ENCODE peak calls at places on chromosomes 2 and 18, in seven cellular contexts. One of them, this sample, is unnamed.
A peak's percentile ranks its signal among the peaks of the same experiment; 100 is the strongest.

GRCh38 chr2:33616873-33617272 is 17.8 kb upstream of the FAM98A start:
- DNase-seq in Caco-2: no peak
- DNase-seq in lower lobe of right lung: no peak
- DNase-seq in sigmoid colon: no peak
- DNase-seq in IMR-90: peak; percentile 3
- DNase-seq in right cardiac atrium: no peak
- DNase-seq in tibial artery: no peak
- DNase-seq in this sample: no peak

GRCh38 chr2:237669628-237670351 is 42.4 kb downstream of the LRRFIP1 start:
- DNase-seq in Caco-2: no peak
- DNase-seq in lower lobe of right lung: no peak
- DNase-seq in sigmoid colon: peak; percentile 94
- DNase-seq in IMR-90: peak; percentile 100
- DNase-seq in right cardiac atrium: peak; percentile 85
- DNase-seq in tibial artery: peak; percentile 78
- DNase-seq in this sample: peak; percentile 99

GRCh38 chr2:74536166-74536950 is 6.6 kb downstream of the HTRA2 start:
- DNase-seq in Caco-2: no peak
- DNase-seq in lower lobe of right lung: no peak
- DNase-seq in sigmoid colon: no peak
- DNase-seq in IMR-90: no peak
- DNase-seq in right cardiac atrium: no peak
- DNase-seq in tibial artery: no peak
- DNase-seq in this sample: no peak

GRCh38 chr2:43008388-43008787 is 216.0 kb upstream of the HAAO start:
- DNase-seq in Caco-2: peak; percentile 1
- DNase-seq in lower lobe of right lung: no peak
- DNase-seq in sigmoid colon: no peak
- DNase-seq in IMR-90: no peak
- DNase-seq in right cardiac atrium: no peak
- DNase-seq in tibial artery: no peak
- DNase-seq in this sample: no peak

GRCh38 chr2:120415728-120416509 is 70.0 kb downstream of the INHBB start:
- DNase-seq in Caco-2: no peak
- DNase-seq in lower lobe of right lung: no peak
- DNase-seq in sigmoid colon: no peak
- DNase-seq in IMR-90: no peak
- DNase-seq in right cardiac atrium: peak; percentile 25
- DNase-seq in tibial artery: no peak
- DNase-seq in this sample: no peak

GRCh38 chr2:159562248-159562647 is 54.1 kb downstream of the BAZ2B start:
- DNase-seq in Caco-2: no peak
- DNase-seq in lower lobe of right lung: no peak
- DNase-seq in sigmoid colon: no peak
- DNase-seq in IMR-90: peak; percentile 47
- DNase-seq in right cardiac atrium: no peak
- DNase-seq in tibial artery: no peak
- DNase-seq in this sample: no peak

GRCh38 chr2:42748846-42749245 is 15.1 kb downstream of the OXER1 start:
- DNase-seq in Caco-2: no peak
- DNase-seq in lower lobe of right lung: no peak
- DNase-seq in sigmoid colon: no peak
- DNase-seq in IMR-90: no peak
- DNase-seq in right cardiac atrium: no peak
- DNase-seq in tibial artery: no peak
- DNase-seq in this sample: no peak

GRCh38 chr2:64277101-64277849 is 133.1 kb upstream of the PELI1 start:
- DNase-seq in Caco-2: no peak
- DNase-seq in lower lobe of right lung: no peak
- DNase-seq in sigmoid colon: no peak
- DNase-seq in IMR-90: no peak
- DNase-seq in right cardiac atrium: no peak
- DNase-seq in tibial artery: no peak
- DNase-seq in this sample: no peak

GRCh38 chr18:33440011-33440383 is 524 bp downstream of the CCDC178 start:
- DNase-seq in Caco-2: no peak
- DNase-seq in lower lobe of right lung: no peak
- DNase-seq in sigmoid colon: peak; percentile 66
- DNase-seq in IMR-90: peak; percentile 60
- DNase-seq in right cardiac atrium: peak; percentile 74
- DNase-seq in tibial artery: peak; percentile 22
- DNase-seq in this sample: peak; percentile 64

GRCh38 chr2:225670111-225670974 is 270.8 kb downstream of the NYAP2 start:
- DNase-seq in Caco-2: no peak
- DNase-seq in lower lobe of right lung: no peak
- DNase-seq in sigmoid colon: no peak
- DNase-seq in IMR-90: peak; percentile 74
- DNase-seq in right cardiac atrium: no peak
- DNase-seq in tibial artery: no peak
- DNase-seq in this sample: peak; percentile 78

GRCh38 chr2:172200495-172201085 is 97.9 kb upstream of the DLX2 start:
- DNase-seq in Caco-2: no peak
- DNase-seq in lower lobe of right lung: no peak
- DNase-seq in sigmoid colon: no peak
- DNase-seq in IMR-90: peak; percentile 59
- DNase-seq in right cardiac atrium: no peak
- DNase-seq in tibial artery: no peak
- DNase-seq in this sample: no peak

GRCh38 chr2:222919841-222920609 is 59.2 kb downstream of the ACSL3 start:
- DNase-seq in Caco-2: no peak
- DNase-seq in lower lobe of right lung: no peak
- DNase-seq in sigmoid colon: no peak
- DNase-seq in IMR-90: peak; percentile 96
- DNase-seq in right cardiac atrium: no peak
- DNase-seq in tibial artery: no peak
- DNase-seq in this sample: peak; percentile 76

GRCh38 chr2:101140978-101141655 is 10.1 kb downstream of the TBC1D8 start:
- DNase-seq in Caco-2: no peak
- DNase-seq in lower lobe of right lung: no peak
- DNase-seq in sigmoid colon: no peak
- DNase-seq in IMR-90: peak; percentile 9
- DNase-seq in right cardiac atrium: no peak
- DNase-seq in tibial artery: no peak
- DNase-seq in this sample: no peak

GRCh38 chr18:45682181-45682580 is 41.8 kb upstream of the SLC14A1 start:
- DNase-seq in Caco-2: no peak
- DNase-seq in lower lobe of right lung: no peak
- DNase-seq in sigmoid colon: no peak
- DNase-seq in IMR-90: no peak
- DNase-seq in right cardiac atrium: no peak
- DNase-seq in tibial artery: no peak
- DNase-seq in this sample: no peak

GRCh38 chr2:170587937-170588336 is 127.2 kb upstream of the SP5 start:
- DNase-seq in Caco-2: no peak
- DNase-seq in lower lobe of right lung: no peak
- DNase-seq in sigmoid colon: no peak
- DNase-seq in IMR-90: no peak
- DNase-seq in right cardiac atrium: no peak
- DNase-seq in tibial artery: no peak
- DNase-seq in this sample: no peak

DNA sequence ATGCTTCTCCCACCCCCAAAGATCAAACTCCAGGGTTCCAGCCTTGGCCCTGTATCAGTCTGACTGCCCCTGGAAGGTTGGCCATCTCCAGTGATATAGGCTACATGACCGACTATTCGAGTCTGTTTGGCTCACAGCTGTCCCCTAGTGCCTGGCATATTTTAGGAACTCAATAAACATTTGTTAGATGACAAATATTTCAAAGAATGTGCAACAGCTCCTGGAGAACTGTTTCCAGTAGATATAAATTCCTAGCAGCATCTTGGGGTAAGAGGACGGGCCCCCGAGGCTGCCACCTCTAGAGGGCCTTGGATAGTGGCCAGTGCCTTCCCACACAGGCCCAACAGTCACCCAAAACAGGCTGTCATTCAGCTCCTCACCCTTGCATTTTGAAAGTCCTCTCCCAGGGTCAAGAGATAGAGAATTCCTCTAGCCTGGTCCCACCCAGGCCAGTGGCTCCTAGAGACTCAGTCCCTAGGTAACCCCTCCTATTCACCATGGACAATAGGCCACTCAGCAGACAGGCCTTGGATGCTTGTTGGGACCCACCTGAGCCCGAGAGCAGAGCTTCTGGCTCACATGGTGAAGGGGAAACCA is 45.1 kb upstream of the ATP6V1B1 start:
- DNase-seq in Caco-2: no peak
- DNase-seq in lower lobe of right lung: no peak
- DNase-seq in sigmoid colon: no peak
- DNase-seq in IMR-90: no peak
- DNase-seq in right cardiac atrium: no peak
- DNase-seq in tibial artery: no peak
- DNase-seq in this sample: no peak
- H3K27me3 ChIP-seq in Caco-2: no peaks in the 10 kb centered on the region
- H3K27me3 ChIP-seq in lower lobe of right lung: peaks cover 96% of the 10 kb centered on the region
- H3K27me3 ChIP-seq in sigmoid colon: peaks cover 38% of the 10 kb centered on the region
- H3K27me3 ChIP-seq in IMR-90: peaks cover 93% of the 10 kb centered on the region
- H3K27me3 ChIP-seq in right cardiac atrium: no peaks in the 10 kb centered on the region
- H3K27me3 ChIP-seq in tibial artery: peaks cover 75% of the 10 kb centered on the region
- H3K27me3 ChIP-seq in this sample: peaks cover 100% of the 10 kb centered on the region

GRCh38 chr2:176130917-176131616 is 1.6 kb downstream of the HOXD8 start:
- DNase-seq in Caco-2: no peak
- DNase-seq in lower lobe of right lung: no peak
- DNase-seq in sigmoid colon: peak; percentile 20
- DNase-seq in IMR-90: no peak
- DNase-seq in right cardiac atrium: no peak
- DNase-seq in tibial artery: no peak
- DNase-seq in this sample: no peak
- H3K27me3 ChIP-seq in Caco-2: peaks cover 17% of the 10 kb centered on the region
- H3K27me3 ChIP-seq in lower lobe of right lung: peaks cover 95% of the 10 kb centered on the region
- H3K27me3 ChIP-seq in sigmoid colon: peaks cover 11% of the 10 kb centered on the region
- H3K27me3 ChIP-seq in IMR-90: peaks cover 86% of the 10 kb centered on the region
- H3K27me3 ChIP-seq in right cardiac atrium: peaks cover 14% of the 10 kb centered on the region
- H3K27me3 ChIP-seq in tibial artery: peaks cover 43% of the 10 kb centered on the region
- H3K27me3 ChIP-seq in this sample: peaks cover 100% of the 10 kb centered on the region

GRCh38 chr2:233234996-233235395 is 16.5 kb upstream of the ATG16L1 start:
- DNase-seq in Caco-2: no peak
- DNase-seq in lower lobe of right lung: no peak
- DNase-seq in sigmoid colon: no peak
- DNase-seq in IMR-90: no peak
- DNase-seq in right cardiac atrium: no peak
- DNase-seq in tibial artery: no peak
- DNase-seq in this sample: no peak

GRCh38 chr2:233234264-233234663 is 17.2 kb upstream of the ATG16L1 start:
- DNase-seq in Caco-2: no peak
- DNase-seq in lower lobe of right lung: no peak
- DNase-seq in sigmoid colon: no peak
- DNase-seq in IMR-90: no peak
- DNase-seq in right cardiac atrium: no peak
- DNase-seq in tibial artery: no peak
- DNase-seq in this sample: no peak

GRCh38 chr2:233235977-233236376 is 15.5 kb upstream of the ATG16L1 start:
- DNase-seq in Caco-2: no peak
- DNase-seq in lower lobe of right lung: no peak
- DNase-seq in sigmoid colon: no peak
- DNase-seq in IMR-90: no peak
- DNase-seq in right cardiac atrium: no peak
- DNase-seq in tibial artery: no peak
- DNase-seq in this sample: no peak

GRCh38 chr2:233233618-233234230 is 17.7 kb upstream of the ATG16L1 start:
- DNase-seq in Caco-2: no peak
- DNase-seq in lower lobe of right lung: no peak
- DNase-seq in sigmoid colon: no peak
- DNase-seq in IMR-90: no peak
- DNase-seq in right cardiac atrium: no peak
- DNase-seq in tibial artery: no peak
- DNase-seq in this sample: no peak

DNA sequence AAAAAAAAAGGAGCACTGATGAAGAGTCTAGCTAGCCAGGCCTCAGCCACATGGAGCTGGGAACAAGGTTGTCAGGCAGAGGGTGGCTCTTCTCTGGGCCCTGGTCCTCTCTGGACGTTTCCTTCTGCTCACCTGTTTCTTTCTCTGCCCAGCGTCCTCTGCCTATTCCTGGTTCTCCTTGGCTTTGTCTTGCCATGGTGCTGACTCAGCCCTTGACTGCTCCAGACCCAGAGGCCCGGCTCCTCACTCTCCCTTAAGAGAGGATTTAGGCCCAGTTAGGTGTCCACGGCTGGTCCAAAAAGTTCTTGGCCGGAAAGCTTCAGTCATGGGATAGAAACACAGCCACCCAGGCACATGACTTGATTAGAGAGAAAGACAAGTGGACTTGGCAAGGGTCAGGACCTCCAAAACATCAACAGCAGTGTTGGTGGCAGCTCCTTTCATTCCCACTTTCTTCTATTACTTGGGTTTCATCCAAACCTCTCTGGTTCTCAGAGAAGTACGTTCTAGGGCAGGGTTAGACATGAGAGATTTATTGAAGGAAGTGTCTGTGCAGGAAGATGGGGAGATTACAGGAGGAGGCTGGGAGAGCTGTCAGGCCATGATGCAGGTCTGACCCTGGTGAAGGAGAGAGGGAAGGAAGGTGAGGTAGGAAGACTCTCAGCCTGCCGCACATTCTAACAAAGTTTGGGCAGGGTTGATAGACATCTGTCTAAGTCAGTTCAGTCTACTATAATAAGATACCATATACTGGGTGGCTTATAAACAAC is 14.5 kb upstream of the ATG16L1 start:
- DNase-seq in Caco-2: no peak
- DNase-seq in lower lobe of right lung: no peak
- DNase-seq in sigmoid colon: no peak
- DNase-seq in IMR-90: no peak
- DNase-seq in right cardiac atrium: no peak
- DNase-seq in tibial artery: no peak
- DNase-seq in this sample: no peak
- H3K27me3 ChIP-seq in Caco-2: no peaks in the 10 kb centered on the region
- H3K27me3 ChIP-seq in lower lobe of right lung: no peaks in the 10 kb centered on the region
- H3K27me3 ChIP-seq in sigmoid colon: no peaks in the 10 kb centered on the region
- H3K27me3 ChIP-seq in IMR-90: peaks cover 9% of the 10 kb centered on the region
- H3K27me3 ChIP-seq in right cardiac atrium: no peaks in the 10 kb centered on the region
- H3K27me3 ChIP-seq in tibial artery: no peaks in the 10 kb centered on the region
- H3K27me3 ChIP-seq in this sample: no peaks in the 10 kb centered on the region

DNA sequence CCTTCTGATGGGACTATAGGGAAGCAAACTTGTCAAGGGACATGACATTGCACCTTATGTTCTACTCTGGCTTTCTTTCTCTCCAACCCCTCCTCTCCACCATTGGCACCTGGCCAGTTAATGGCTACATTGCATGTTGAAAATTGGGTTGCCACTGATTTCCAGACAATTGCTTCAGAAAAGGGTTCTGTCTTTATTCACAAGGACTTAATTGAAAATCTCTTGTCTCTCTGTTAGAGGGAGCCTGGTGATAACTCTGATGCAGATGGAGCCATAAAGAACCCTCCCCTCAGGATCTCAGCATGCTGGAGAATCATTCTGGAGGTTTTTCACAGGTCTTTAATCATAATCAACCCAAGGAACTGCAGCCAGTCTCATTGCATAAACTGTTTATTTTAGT is 316.9 kb downstream of the RIT2 start:
- DNase-seq in Caco-2: no peak
- DNase-seq in lower lobe of right lung: no peak
- DNase-seq in sigmoid colon: no peak
- DNase-seq in IMR-90: no peak
- DNase-seq in right cardiac atrium: no peak
- DNase-seq in tibial artery: no peak
- DNase-seq in this sample: no peak
- H3K27me3 ChIP-seq in Caco-2: no peaks in the 10 kb centered on the region
- H3K27me3 ChIP-seq in lower lobe of right lung: no peaks in the 10 kb centered on the region
- H3K27me3 ChIP-seq in sigmoid colon: no peaks in the 10 kb centered on the region
- H3K27me3 ChIP-seq in IMR-90: no peaks in the 10 kb centered on the region
- H3K27me3 ChIP-seq in right cardiac atrium: no peaks in the 10 kb centered on the region
- H3K27me3 ChIP-seq in tibial artery: no peaks in the 10 kb centered on the region
- H3K27me3 ChIP-seq in this sample: no peaks in the 10 kb centered on the region

GRCh38 chr2:20299113-20299512 is 51.5 kb downstream of the PUM2 start:
- DNase-seq in Caco-2: no peak
- DNase-seq in lower lobe of right lung: no peak
- DNase-seq in sigmoid colon: no peak
- DNase-seq in IMR-90: no peak
- DNase-seq in right cardiac atrium: no peak
- DNase-seq in tibial artery: no peak
- DNase-seq in this sample: no peak
- H3K27me3 ChIP-seq in Caco-2: no peaks in the 10 kb centered on the region
- H3K27me3 ChIP-seq in lower lobe of right lung: no peaks in the 10 kb centered on the region
- H3K27me3 ChIP-seq in sigmoid colon: no peaks in the 10 kb centered on the region
- H3K27me3 ChIP-seq in IMR-90: no peaks in the 10 kb centered on the region
- H3K27me3 ChIP-seq in right cardiac atrium: no peaks in the 10 kb centered on the region
- H3K27me3 ChIP-seq in tibial artery: no peaks in the 10 kb centered on the region
- H3K27me3 ChIP-seq in this sample: no peaks in the 10 kb centered on the region

This sample was measured in cardiac muscle cell.